ENCODE peak calls at places on chromosome 5, in seven cellular contexts. One of them, this sample, is unnamed.

GRCh38 chr5:139147743-139148079 is 50.5 kb downstream of the SIL1 start:
- DNase-seq in GM23338: no peak
- DNase-seq in AG08395: peak
- DNase-seq in T-helper 1 cell: no peak
- DNase-seq in cardiac muscle cell: peak
- DNase-seq in SW480: no peak
- DNase-seq in NCI-H1930: no peak
- DNase-seq in this sample: peak

GRCh38 chr5:129771058-129771838 is 23.4 kb downstream of the MINAR2 start:
- DNase-seq in NCI-H1930: peak
- DNase-seq in AG08395: peak
- DNase-seq in SW480: peak
- DNase-seq in cardiac muscle cell: peak
- DNase-seq in T-helper 1 cell: peak
- DNase-seq in GM23338: peak
- DNase-seq in this sample: peak

GRCh38 chr5:143056792-143057579 is 286.8 kb downstream of the ARHGAP26 start:
- DNase-seq in AG08395: no peak
- DNase-seq in SW480: no peak
- DNase-seq in NCI-H1930: no peak
- DNase-seq in GM23338: no peak
- DNase-seq in cardiac muscle cell: no peak
- DNase-seq in T-helper 1 cell: no peak
- DNase-seq in this sample: no peak

GRCh38 chr5:169909945-169910344 is 70.3 kb downstream of the INSYN2B start:
- DNase-seq in NCI-H1930: no peak
- DNase-seq in T-helper 1 cell: no peak
- DNase-seq in SW480: no peak
- DNase-seq in AG08395: no peak
- DNase-seq in cardiac muscle cell: no peak
- DNase-seq in GM23338: no peak
- DNase-seq in this sample: no peak

GRCh38 chr5:124729687-124730359 is 16.6 kb downstream of the ZNF608 start:
- DNase-seq in T-helper 1 cell: no peak
- DNase-seq in AG08395: peak
- DNase-seq in cardiac muscle cell: no peak
- DNase-seq in NCI-H1930: no peak
- DNase-seq in SW480: no peak
- DNase-seq in GM23338: no peak
- DNase-seq in this sample: no peak

GRCh38 chr5:62588668-62589067 is 10.0 kb downstream of the LRRC70 start:
- DNase-seq in NCI-H1930: no peak
- DNase-seq in SW480: no peak
- DNase-seq in AG08395: no peak
- DNase-seq in T-helper 1 cell: no peak
- DNase-seq in cardiac muscle cell: no peak
- DNase-seq in GM23338: no peak
- DNase-seq in this sample: no peak

GRCh38 chr5:55914971-55915370 is 63.8 kb downstream of the IL31RA start:
- DNase-seq in AG08395: no peak
- DNase-seq in T-helper 1 cell: no peak
- DNase-seq in NCI-H1930: no peak
- DNase-seq in SW480: no peak
- DNase-seq in cardiac muscle cell: no peak
- DNase-seq in GM23338: no peak
- DNase-seq in this sample: no peak

GRCh38 chr5:9924614-9925013 is 294.5 kb upstream of the TAS2R1 start:
- DNase-seq in SW480: peak
- DNase-seq in GM23338: no peak
- DNase-seq in cardiac muscle cell: no peak
- DNase-seq in T-helper 1 cell: no peak
- DNase-seq in NCI-H1930: no peak
- DNase-seq in AG08395: peak
- DNase-seq in this sample: no peak

GRCh38 chr5:159915913-159916840 is at the start of gene ADRA1B:
- DNase-seq in SW480: peak
- DNase-seq in AG08395: peak
- DNase-seq in NCI-H1930: peak
- DNase-seq in cardiac muscle cell: peak
- DNase-seq in T-helper 1 cell: peak
- DNase-seq in GM23338: peak
- DNase-seq in this sample: peak

GRCh38 chr5:172078726-172079345 is 72.4 kb upstream of the FBXW11 start:
- DNase-seq in NCI-H1930: no peak
- DNase-seq in T-helper 1 cell: no peak
- DNase-seq in AG08395: no peak
- DNase-seq in SW480: no peak
- DNase-seq in cardiac muscle cell: no peak
- DNase-seq in GM23338: no peak
- DNase-seq in this sample: no peak

GRCh38 chr5:40678021-40678939 is 1.4 kb upstream of the PTGER4 start:
- DNase-seq in AG08395: no peak
- DNase-seq in T-helper 1 cell: no peak
- DNase-seq in cardiac muscle cell: no peak
- DNase-seq in GM23338: no peak
- DNase-seq in SW480: peak
- DNase-seq in NCI-H1930: no peak
- DNase-seq in this sample: no peak

GRCh38 chr5:81212211-81212687 is 20.9 kb upstream of the CKMT2 start:
- DNase-seq in cardiac muscle cell: no peak
- DNase-seq in SW480: peak
- DNase-seq in GM23338: no peak
- DNase-seq in T-helper 1 cell: no peak
- DNase-seq in AG08395: no peak
- DNase-seq in NCI-H1930: no peak
- DNase-seq in this sample: peak

GRCh38 chr5:14469485-14470377 is 111.9 kb upstream of the OTULINL start:
- DNase-seq in SW480: no peak
- DNase-seq in cardiac muscle cell: no peak
- DNase-seq in NCI-H1930: no peak
- DNase-seq in T-helper 1 cell: no peak
- DNase-seq in AG08395: no peak
- DNase-seq in GM23338: no peak
- DNase-seq in this sample: no peak

GRCh38 chr5:2191972-2192371 is 309.2 kb upstream of the IRX4 start:
- DNase-seq in AG08395: no peak
- DNase-seq in cardiac muscle cell: no peak
- DNase-seq in SW480: no peak
- DNase-seq in NCI-H1930: no peak
- DNase-seq in T-helper 1 cell: peak
- DNase-seq in GM23338: no peak
- DNase-seq in this sample: no peak

GRCh38 chr5:91011029-91011428 is 372.1 kb downstream of the ARRDC3 start:
- DNase-seq in SW480: no peak
- DNase-seq in AG08395: no peak
- DNase-seq in T-helper 1 cell: no peak
- DNase-seq in GM23338: no peak
- DNase-seq in NCI-H1930: no peak
- DNase-seq in cardiac muscle cell: no peak
- DNase-seq in this sample: no peak

GRCh38 chr5:7320641-7321170 is 75.2 kb upstream of the ADCY2 start:
- DNase-seq in AG08395: no peak
- DNase-seq in NCI-H1930: no peak
- DNase-seq in SW480: no peak
- DNase-seq in GM23338: no peak
- DNase-seq in cardiac muscle cell: no peak
- DNase-seq in T-helper 1 cell: no peak
- DNase-seq in this sample: no peak

GRCh38 chr5:77449277-77449676 is 42.8 kb downstream of the WDR41 start:
- DNase-seq in T-helper 1 cell: no peak
- DNase-seq in cardiac muscle cell: no peak
- DNase-seq in AG08395: no peak
- DNase-seq in NCI-H1930: no peak
- DNase-seq in GM23338: no peak
- DNase-seq in SW480: no peak
- DNase-seq in this sample: no peak

GRCh38 chr5:72814104-72814503 is 2.4 kb upstream of the TNPO1 start:
- DNase-seq in T-helper 1 cell: no peak
- DNase-seq in GM23338: no peak
- DNase-seq in cardiac muscle cell: no peak
- DNase-seq in AG08395: no peak
- DNase-seq in NCI-H1930: no peak
- DNase-seq in SW480: no peak
- DNase-seq in this sample: no peak

GRCh38 chr5:171747061-171747859 is 38.4 kb upstream of the SMIM23 start:
- DNase-seq in T-helper 1 cell: no peak
- DNase-seq in cardiac muscle cell: no peak
- DNase-seq in SW480: no peak
- DNase-seq in NCI-H1930: no peak
- DNase-seq in GM23338: no peak
- DNase-seq in AG08395: no peak
- DNase-seq in this sample: no peak

GRCh38 chr5:168992687-168993086 is 308.3 kb downstream of the SLIT3 start:
- DNase-seq in NCI-H1930: no peak
- DNase-seq in AG08395: no peak
- DNase-seq in SW480: peak
- DNase-seq in T-helper 1 cell: no peak
- DNase-seq in cardiac muscle cell: peak
- DNase-seq in GM23338: peak
- DNase-seq in this sample: peak

GRCh38 chr5:7250609-7251008 is 145.3 kb upstream of the ADCY2 start:
- DNase-seq in T-helper 1 cell: no peak
- DNase-seq in AG08395: no peak
- DNase-seq in GM23338: no peak
- DNase-seq in SW480: no peak
- DNase-seq in NCI-H1930: no peak
- DNase-seq in cardiac muscle cell: no peak
- DNase-seq in this sample: no peak

GRCh38 chr5:106241409-106241808 is 1429.3 kb downstream of the EFNA5 start:
- DNase-seq in T-helper 1 cell: no peak
- DNase-seq in NCI-H1930: no peak
- DNase-seq in SW480: no peak
- DNase-seq in AG08395: no peak
- DNase-seq in cardiac muscle cell: no peak
- DNase-seq in GM23338: no peak
- DNase-seq in this sample: peak

GRCh38 chr5:14676320-14676719 is 11.8 kb downstream of the OTULIN start:
- DNase-seq in GM23338: no peak
- DNase-seq in T-helper 1 cell: no peak
- DNase-seq in cardiac muscle cell: no peak
- DNase-seq in SW480: no peak
- DNase-seq in AG08395: peak
- DNase-seq in NCI-H1930: no peak
- DNase-seq in this sample: no peak

GRCh38 chr5:74412064-74412463 is 228.5 kb downstream of the ENC1 start:
- DNase-seq in AG08395: no peak
- DNase-seq in cardiac muscle cell: no peak
- DNase-seq in SW480: no peak
- DNase-seq in GM23338: peak
- DNase-seq in NCI-H1930: no peak
- DNase-seq in T-helper 1 cell: no peak
- DNase-seq in this sample: no peak

GRCh38 chr5:13932561-13932960 is 11.9 kb downstream of the DNAH5 start:
- DNase-seq in T-helper 1 cell: no peak
- DNase-seq in GM23338: no peak
- DNase-seq in SW480: no peak
- DNase-seq in NCI-H1930: no peak
- DNase-seq in cardiac muscle cell: no peak
- DNase-seq in AG08395: no peak
- DNase-seq in this sample: no peak